ENCODE peak calls at places on chromosome 14, in six cellular contexts. One of them, this sample, is unnamed.

GRCh38 chr14:72962829-72963312 is 36.6 kb downstream of the DCAF4 start:
- DNase-seq in upper lobe of right lung: no peak
- DNase-seq in B cell: no peak
- DNase-seq in ascending aorta: no peak
- DNase-seq in PC-3: peak
- DNase-seq in WTC11: peak
- DNase-seq in this sample: peak

GRCh38 chr14:103206023-103206481 is 82.8 kb downstream of the TNFAIP2 start:
- DNase-seq in upper lobe of right lung: no peak
- DNase-seq in B cell: peak
- DNase-seq in ascending aorta: no peak
- DNase-seq in PC-3: no peak
- DNase-seq in WTC11: no peak
- DNase-seq in this sample: no peak

GRCh38 chr14:58876613-58877012 is 238.9 kb downstream of the DACT1 start:
- DNase-seq in upper lobe of right lung: no peak
- DNase-seq in B cell: no peak
- DNase-seq in ascending aorta: no peak
- DNase-seq in PC-3: no peak
- DNase-seq in WTC11: no peak
- DNase-seq in this sample: no peak

GRCh38 chr14:28057286-28058011 is 709.1 kb upstream of the FOXG1 start:
- DNase-seq in upper lobe of right lung: no peak
- DNase-seq in B cell: no peak
- DNase-seq in ascending aorta: no peak
- DNase-seq in PC-3: no peak
- DNase-seq in WTC11: no peak
- DNase-seq in this sample: no peak

GRCh38 chr14:23008836-23009235 is 1.1 kb downstream of the C14orf93 start:
- DNase-seq in upper lobe of right lung: no peak
- DNase-seq in B cell: no peak
- DNase-seq in ascending aorta: no peak
- DNase-seq in PC-3: peak
- DNase-seq in WTC11: no peak
- DNase-seq in this sample: no peak

GRCh38 chr14:69054030-69054429 is 74.9 kb upstream of the ACTN1 start:
- DNase-seq in upper lobe of right lung: no peak
- DNase-seq in B cell: no peak
- DNase-seq in ascending aorta: no peak
- DNase-seq in PC-3: no peak
- DNase-seq in WTC11: no peak
- DNase-seq in this sample: no peak

GRCh38 chr14:30266290-30266689 is 292.7 kb upstream of the G2E3 start:
- DNase-seq in upper lobe of right lung: no peak
- DNase-seq in B cell: no peak
- DNase-seq in ascending aorta: no peak
- DNase-seq in PC-3: no peak
- DNase-seq in WTC11: no peak
- DNase-seq in this sample: no peak

GRCh38 chr14:63229330-63230059 is 25.3 kb downstream of the RHOJ start:
- DNase-seq in upper lobe of right lung: no peak
- DNase-seq in B cell: no peak
- DNase-seq in ascending aorta: no peak
- DNase-seq in PC-3: no peak
- DNase-seq in WTC11: no peak
- DNase-seq in this sample: no peak

GRCh38 chr14:71143391-71144290 is 236.4 kb downstream of the PCNX1 start:
- DNase-seq in upper lobe of right lung: no peak
- DNase-seq in B cell: no peak
- DNase-seq in ascending aorta: no peak
- DNase-seq in PC-3: peak
- DNase-seq in WTC11: no peak
- DNase-seq in this sample: no peak

GRCh38 chr14:92600318-92601053 is 86.9 kb downstream of the RIN3 start:
- DNase-seq in upper lobe of right lung: no peak
- DNase-seq in B cell: no peak
- DNase-seq in ascending aorta: no peak
- DNase-seq in PC-3: peak
- DNase-seq in WTC11: no peak
- DNase-seq in this sample: no peak
- TF ChIP-seq CTCF in upper lobe of right lung: peak
- TF ChIP-seq CTCF in B cell: no peak
- TF ChIP-seq CTCF in ascending aorta: no peak
- TF ChIP-seq CTCF in PC-3: peak
- TF ChIP-seq CTCF in WTC11: no peak
- TF ChIP-seq CTCF in this sample: no peak

DNA sequence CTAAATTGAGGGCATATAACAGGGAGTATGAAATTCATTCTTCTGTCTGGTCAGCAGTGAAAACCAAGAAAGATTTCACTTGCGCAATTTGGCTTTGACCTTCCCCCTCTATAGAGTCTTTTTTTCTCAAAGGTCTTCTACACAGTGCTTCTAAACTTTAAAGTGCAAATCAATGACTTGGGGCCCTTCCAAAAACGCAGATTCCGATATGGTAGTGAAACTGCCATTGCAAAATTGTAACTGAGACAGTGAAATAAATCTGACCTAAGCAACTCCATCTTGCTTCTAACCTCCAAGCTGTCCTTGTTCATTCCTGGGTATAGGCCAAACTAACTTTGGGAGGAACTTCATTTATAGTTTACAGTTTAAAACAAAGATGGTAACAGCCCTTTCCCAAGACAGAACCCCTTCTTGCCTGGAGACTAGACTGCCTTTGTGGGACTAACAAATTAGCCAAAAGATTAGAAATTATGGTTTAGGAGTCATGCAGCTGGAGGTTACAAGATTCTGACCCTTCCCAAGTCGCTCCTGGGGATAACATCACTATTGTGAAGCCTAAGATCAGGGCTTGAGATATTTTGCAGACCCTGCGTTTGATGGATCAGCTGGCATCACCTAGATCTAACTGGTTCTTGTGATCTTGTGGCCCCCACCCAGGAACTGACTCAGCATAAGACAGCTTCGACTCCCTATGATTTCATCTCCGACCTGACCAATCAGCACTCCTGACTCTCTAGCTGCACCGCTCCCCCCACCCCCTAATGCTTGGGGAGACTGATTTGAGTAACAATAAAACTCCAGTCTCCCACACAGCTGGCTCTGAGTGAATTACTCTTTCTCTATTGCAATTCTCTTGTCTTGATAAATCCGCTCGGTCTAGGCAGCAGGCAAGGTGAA is 5.0 kb downstream of the SLC25A21 start:
- DNase-seq in upper lobe of right lung: no peak
- DNase-seq in B cell: no peak
- DNase-seq in ascending aorta: no peak
- DNase-seq in PC-3: no peak
- DNase-seq in WTC11: peak
- DNase-seq in this sample: no peak
- TF ChIP-seq CTCF in upper lobe of right lung: no peak
- TF ChIP-seq CTCF in B cell: no peak
- TF ChIP-seq CTCF in ascending aorta: no peak
- TF ChIP-seq CTCF in PC-3: no peak
- TF ChIP-seq CTCF in WTC11: no peak
- TF ChIP-seq CTCF in this sample: no peak

GRCh38 chr14:76541594-76542219 is 165.8 kb downstream of the ESRRB start:
- DNase-seq in upper lobe of right lung: no peak
- DNase-seq in B cell: no peak
- DNase-seq in ascending aorta: no peak
- DNase-seq in PC-3: no peak
- DNase-seq in WTC11: no peak
- DNase-seq in this sample: no peak

GRCh38 chr14:76550534-76550933 is 174.6 kb downstream of the ESRRB start:
- DNase-seq in upper lobe of right lung: no peak
- DNase-seq in B cell: no peak
- DNase-seq in ascending aorta: no peak
- DNase-seq in PC-3: peak
- DNase-seq in WTC11: no peak
- DNase-seq in this sample: no peak

GRCh38 chr14:76551906-76552305 is 176.0 kb downstream of the ESRRB start:
- DNase-seq in upper lobe of right lung: no peak
- DNase-seq in B cell: no peak
- DNase-seq in ascending aorta: no peak
- DNase-seq in PC-3: no peak
- DNase-seq in WTC11: peak
- DNase-seq in this sample: no peak

GRCh38 chr14:76551116-76551515 is 175.2 kb downstream of the ESRRB start:
- DNase-seq in upper lobe of right lung: no peak
- DNase-seq in B cell: no peak
- DNase-seq in ascending aorta: no peak
- DNase-seq in PC-3: no peak
- DNase-seq in WTC11: no peak
- DNase-seq in this sample: no peak

DNA sequence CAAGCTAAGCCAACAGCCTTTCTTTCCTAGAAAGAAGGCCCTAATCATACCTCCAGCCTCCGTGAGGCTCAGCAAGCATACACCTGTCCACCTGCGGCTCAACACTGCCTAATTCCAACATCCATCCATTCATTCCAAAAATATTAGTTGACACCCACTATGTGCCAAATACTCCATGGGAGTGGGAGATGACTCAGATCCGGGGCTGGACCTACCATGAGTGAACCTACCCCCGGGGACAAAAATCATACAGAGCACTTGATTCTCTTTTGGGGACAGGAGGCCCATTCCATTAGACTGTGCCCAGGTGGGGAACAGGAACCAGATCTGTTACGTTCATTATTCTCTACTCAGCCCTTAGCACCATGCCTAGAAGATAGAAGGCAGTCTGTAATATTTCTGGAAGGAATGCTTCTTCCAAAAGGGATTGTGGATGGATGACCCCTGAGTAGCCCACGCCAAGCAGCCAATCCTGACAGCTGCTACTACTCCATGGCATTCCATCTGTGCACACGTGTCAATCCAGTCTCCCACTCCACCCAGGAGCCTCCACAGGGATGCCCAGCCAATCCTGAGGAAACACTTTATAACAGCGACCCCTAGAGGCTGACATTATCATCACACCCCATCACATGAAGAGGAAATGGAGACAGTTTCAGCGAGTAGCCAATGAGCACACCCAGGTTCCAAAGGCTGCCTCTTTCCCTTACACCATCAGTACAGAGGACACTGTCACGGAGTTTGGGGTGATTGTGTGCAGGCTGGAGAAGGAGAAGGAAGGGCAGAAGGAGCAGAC is 170.7 kb downstream of the ESRRB start:
- DNase-seq in upper lobe of right lung: no peak
- DNase-seq in B cell: no peak
- DNase-seq in ascending aorta: no peak
- DNase-seq in PC-3: peak
- DNase-seq in WTC11: peak
- DNase-seq in this sample: peak
- TF ChIP-seq CTCF in upper lobe of right lung: peak
- TF ChIP-seq CTCF in B cell: peak
- TF ChIP-seq CTCF in ascending aorta: no peak
- TF ChIP-seq CTCF in PC-3: peak
- TF ChIP-seq CTCF in WTC11: peak
- TF ChIP-seq CTCF in this sample: peak

GRCh38 chr14:65936342-65936741 is 523.8 kb downstream of the FUT8 start:
- DNase-seq in upper lobe of right lung: no peak
- DNase-seq in B cell: no peak
- DNase-seq in ascending aorta: no peak
- DNase-seq in PC-3: no peak
- DNase-seq in WTC11: no peak
- DNase-seq in this sample: no peak
- TF ChIP-seq CTCF in upper lobe of right lung: no peak
- TF ChIP-seq CTCF in B cell: no peak
- TF ChIP-seq CTCF in ascending aorta: no peak
- TF ChIP-seq CTCF in PC-3: no peak
- TF ChIP-seq CTCF in WTC11: no peak
- TF ChIP-seq CTCF in this sample: no peak

GRCh38 chr14:36973806-36974442 is 198.5 kb downstream of the SLC25A21 start:
- DNase-seq in upper lobe of right lung: no peak
- DNase-seq in B cell: no peak
- DNase-seq in ascending aorta: no peak
- DNase-seq in PC-3: peak
- DNase-seq in WTC11: no peak
- DNase-seq in this sample: no peak

GRCh38 chr14:36976571-36977023 is 195.8 kb downstream of the SLC25A21 start:
- DNase-seq in upper lobe of right lung: no peak
- DNase-seq in B cell: no peak
- DNase-seq in ascending aorta: no peak
- DNase-seq in PC-3: peak
- DNase-seq in WTC11: no peak
- DNase-seq in this sample: peak

GRCh38 chr14:36974985-36975384 is 197.4 kb downstream of the SLC25A21 start:
- DNase-seq in upper lobe of right lung: no peak
- DNase-seq in B cell: no peak
- DNase-seq in ascending aorta: no peak
- DNase-seq in PC-3: peak
- DNase-seq in WTC11: no peak
- DNase-seq in this sample: no peak

GRCh38 chr14:36979863-36980262 is 192.5 kb downstream of the SLC25A21 start:
- DNase-seq in upper lobe of right lung: no peak
- DNase-seq in B cell: no peak
- DNase-seq in ascending aorta: no peak
- DNase-seq in PC-3: no peak
- DNase-seq in WTC11: no peak
- DNase-seq in this sample: no peak

GRCh38 chr14:36975834-36976233 is 196.6 kb downstream of the SLC25A21 start:
- DNase-seq in upper lobe of right lung: no peak
- DNase-seq in B cell: no peak
- DNase-seq in ascending aorta: no peak
- DNase-seq in PC-3: peak
- DNase-seq in WTC11: no peak
- DNase-seq in this sample: no peak
- TF ChIP-seq CTCF in upper lobe of right lung: no peak
- TF ChIP-seq CTCF in B cell: no peak
- TF ChIP-seq CTCF in ascending aorta: no peak
- TF ChIP-seq CTCF in PC-3: peak
- TF ChIP-seq CTCF in WTC11: no peak
- TF ChIP-seq CTCF in this sample: no peak